ENCODE peak calls at places on chromosome X, in seven cellular contexts. One of them, this sample, is unnamed.

GRCh38 chrX:30643313-30643821 is 9.9 kb upstream of the GK start:
- DNase-seq in fibroblast of lung: peak
- DNase-seq in upper lobe of left lung: no peak
- DNase-seq in testis: no peak
- DNase-seq in SK-N-SH: no peak
- DNase-seq in iPS DF 6.9: no peak
- DNase-seq in CD8-positive, alpha-beta T cell: no peak
- DNase-seq in this sample: no peak

GRCh38 chrX:18422886-18423285 is 2.5 kb upstream of the CDKL5 start:
- DNase-seq in iPS DF 6.9: no peak
- DNase-seq in upper lobe of left lung: no peak
- DNase-seq in CD8-positive, alpha-beta T cell: no peak
- DNase-seq in fibroblast of lung: no peak
- DNase-seq in SK-N-SH: no peak
- DNase-seq in testis: no peak
- DNase-seq in this sample: no peak

GRCh38 chrX:110418220-110418856 is 59.7 kb downstream of the RTL9 start:
- DNase-seq in CD8-positive, alpha-beta T cell: no peak
- DNase-seq in testis: peak
- DNase-seq in fibroblast of lung: peak
- DNase-seq in upper lobe of left lung: peak
- DNase-seq in iPS DF 6.9: no peak
- DNase-seq in SK-N-SH: peak
- DNase-seq in this sample: no peak

GRCh38 chrX:122866527-122866926 is 317.6 kb upstream of the GRIA3 start:
- DNase-seq in fibroblast of lung: peak
- DNase-seq in iPS DF 6.9: no peak
- DNase-seq in testis: no peak
- DNase-seq in SK-N-SH: no peak
- DNase-seq in CD8-positive, alpha-beta T cell: no peak
- DNase-seq in upper lobe of left lung: no peak
- DNase-seq in this sample: no peak

GRCh38 chrX:68928401-68928800 is 99.6 kb downstream of the EFNB1 start:
- DNase-seq in SK-N-SH: no peak
- DNase-seq in iPS DF 6.9: no peak
- DNase-seq in upper lobe of left lung: no peak
- DNase-seq in testis: no peak
- DNase-seq in fibroblast of lung: no peak
- DNase-seq in CD8-positive, alpha-beta T cell: no peak
- DNase-seq in this sample: no peak

GRCh38 chrX:67613366-67613765 is 69.5 kb downstream of the AR start:
- DNase-seq in upper lobe of left lung: no peak
- DNase-seq in CD8-positive, alpha-beta T cell: no peak
- DNase-seq in iPS DF 6.9: no peak
- DNase-seq in fibroblast of lung: peak
- DNase-seq in SK-N-SH: no peak
- DNase-seq in testis: no peak
- DNase-seq in this sample: no peak

GRCh38 chrX:15751160-15751819 is 13.2 kb downstream of the CA5B start:
- DNase-seq in iPS DF 6.9: no peak
- DNase-seq in testis: no peak
- DNase-seq in SK-N-SH: no peak
- DNase-seq in CD8-positive, alpha-beta T cell: no peak
- DNase-seq in upper lobe of left lung: no peak
- DNase-seq in fibroblast of lung: peak
- DNase-seq in this sample: no peak

GRCh38 chrX:106863697-106864096 is 39.4 kb downstream of the RIPPLY1 start:
- DNase-seq in SK-N-SH: no peak
- DNase-seq in CD8-positive, alpha-beta T cell: no peak
- DNase-seq in iPS DF 6.9: no peak
- DNase-seq in testis: no peak
- DNase-seq in fibroblast of lung: no peak
- DNase-seq in upper lobe of left lung: no peak
- DNase-seq in this sample: no peak

GRCh38 chrX:54452920-54453319 is 12.7 kb downstream of the TSR2 start:
- DNase-seq in iPS DF 6.9: no peak
- DNase-seq in fibroblast of lung: peak
- DNase-seq in SK-N-SH: peak
- DNase-seq in upper lobe of left lung: no peak
- DNase-seq in testis: no peak
- DNase-seq in CD8-positive, alpha-beta T cell: no peak
- DNase-seq in this sample: no peak

GRCh38 chrX:24081661-24082154 is 27.0 kb downstream of the EIF2S3 start:
- DNase-seq in CD8-positive, alpha-beta T cell: peak
- DNase-seq in iPS DF 6.9: no peak
- DNase-seq in upper lobe of left lung: peak
- DNase-seq in testis: peak
- DNase-seq in fibroblast of lung: peak
- DNase-seq in SK-N-SH: peak
- DNase-seq in this sample: peak

GRCh38 chrX:33183366-33183765 is 28.0 kb downstream of the DMD start:
- DNase-seq in fibroblast of lung: peak
- DNase-seq in upper lobe of left lung: peak
- DNase-seq in testis: peak
- DNase-seq in iPS DF 6.9: no peak
- DNase-seq in SK-N-SH: peak
- DNase-seq in CD8-positive, alpha-beta T cell: no peak
- DNase-seq in this sample: no peak

GRCh38 chrX:133726211-133726630 is 259.2 kb downstream of the GPC3 start:
- DNase-seq in iPS DF 6.9: no peak
- DNase-seq in CD8-positive, alpha-beta T cell: no peak
- DNase-seq in testis: no peak
- DNase-seq in upper lobe of left lung: no peak
- DNase-seq in SK-N-SH: no peak
- DNase-seq in fibroblast of lung: peak
- DNase-seq in this sample: peak

GRCh38 chrX:14936561-14936960 is 63.3 kb downstream of the MOSPD2 start:
- DNase-seq in fibroblast of lung: peak
- DNase-seq in upper lobe of left lung: no peak
- DNase-seq in iPS DF 6.9: no peak
- DNase-seq in testis: no peak
- DNase-seq in CD8-positive, alpha-beta T cell: no peak
- DNase-seq in SK-N-SH: no peak
- DNase-seq in this sample: no peak

GRCh38 chrX:17403231-17403691 is 28.3 kb downstream of the NHS start:
- DNase-seq in fibroblast of lung: peak
- DNase-seq in SK-N-SH: no peak
- DNase-seq in testis: no peak
- DNase-seq in upper lobe of left lung: peak
- DNase-seq in iPS DF 6.9: no peak
- DNase-seq in CD8-positive, alpha-beta T cell: no peak
- DNase-seq in this sample: no peak

GRCh38 chrX:18702362-18703195 is 4.9 kb upstream of the PPEF1 start:
- DNase-seq in fibroblast of lung: peak
- DNase-seq in upper lobe of left lung: no peak
- DNase-seq in SK-N-SH: no peak
- DNase-seq in iPS DF 6.9: no peak
- DNase-seq in testis: no peak
- DNase-seq in CD8-positive, alpha-beta T cell: no peak
- DNase-seq in this sample: peak

GRCh38 chrX:56745019-56745418 is 16.0 kb downstream of the NBDY start:
- DNase-seq in fibroblast of lung: peak
- DNase-seq in CD8-positive, alpha-beta T cell: no peak
- DNase-seq in testis: no peak
- DNase-seq in iPS DF 6.9: no peak
- DNase-seq in SK-N-SH: no peak
- DNase-seq in upper lobe of left lung: no peak
- DNase-seq in this sample: peak

GRCh38 chrX:39059866-39060265 is 258.6 kb downstream of the MID1IP1 start:
- DNase-seq in fibroblast of lung: no peak
- DNase-seq in SK-N-SH: no peak
- DNase-seq in iPS DF 6.9: no peak
- DNase-seq in CD8-positive, alpha-beta T cell: no peak
- DNase-seq in upper lobe of left lung: no peak
- DNase-seq in testis: no peak
- DNase-seq in this sample: no peak

GRCh38 chrX:72006461-72006860 is 95.8 kb downstream of the NHSL2 start:
- DNase-seq in upper lobe of left lung: no peak
- DNase-seq in SK-N-SH: no peak
- DNase-seq in testis: no peak
- DNase-seq in CD8-positive, alpha-beta T cell: no peak
- DNase-seq in fibroblast of lung: no peak
- DNase-seq in iPS DF 6.9: no peak
- DNase-seq in this sample: no peak

GRCh38 chrX:120874678-120875557 is 748 bp downstream of the CT47B1 start:
- DNase-seq in CD8-positive, alpha-beta T cell: no peak
- DNase-seq in testis: no peak
- DNase-seq in iPS DF 6.9: no peak
- DNase-seq in fibroblast of lung: no peak
- DNase-seq in SK-N-SH: peak
- DNase-seq in upper lobe of left lung: no peak
- DNase-seq in this sample: no peak

GRCh38 chrX:84320023-84320422 is 132.0 kb upstream of the RPS6KA6 start:
- DNase-seq in testis: no peak
- DNase-seq in fibroblast of lung: no peak
- DNase-seq in upper lobe of left lung: no peak
- DNase-seq in SK-N-SH: no peak
- DNase-seq in CD8-positive, alpha-beta T cell: no peak
- DNase-seq in iPS DF 6.9: no peak
- DNase-seq in this sample: no peak

GRCh38 chrX:68994135-68994882 is 165.5 kb downstream of the EFNB1 start:
- DNase-seq in CD8-positive, alpha-beta T cell: no peak
- DNase-seq in testis: no peak
- DNase-seq in fibroblast of lung: no peak
- DNase-seq in upper lobe of left lung: no peak
- DNase-seq in iPS DF 6.9: no peak
- DNase-seq in SK-N-SH: no peak
- DNase-seq in this sample: no peak

GRCh38 chrX:128623361-128623760 is 571.2 kb upstream of the ACTRT1 start:
- DNase-seq in testis: no peak
- DNase-seq in fibroblast of lung: no peak
- DNase-seq in CD8-positive, alpha-beta T cell: no peak
- DNase-seq in SK-N-SH: no peak
- DNase-seq in upper lobe of left lung: no peak
- DNase-seq in iPS DF 6.9: no peak
- DNase-seq in this sample: no peak
- H3K27ac ChIP-seq in testis: no peak
- H3K27ac ChIP-seq in fibroblast of lung: no peak
- H3K27ac ChIP-seq in CD8-positive, alpha-beta T cell: no peak
- H3K27ac ChIP-seq in SK-N-SH: no peak
- H3K27ac ChIP-seq in upper lobe of left lung: no peak
- H3K27ac ChIP-seq in iPS DF 6.9: no peak
- H3K27ac ChIP-seq in this sample: no peak

DNA sequence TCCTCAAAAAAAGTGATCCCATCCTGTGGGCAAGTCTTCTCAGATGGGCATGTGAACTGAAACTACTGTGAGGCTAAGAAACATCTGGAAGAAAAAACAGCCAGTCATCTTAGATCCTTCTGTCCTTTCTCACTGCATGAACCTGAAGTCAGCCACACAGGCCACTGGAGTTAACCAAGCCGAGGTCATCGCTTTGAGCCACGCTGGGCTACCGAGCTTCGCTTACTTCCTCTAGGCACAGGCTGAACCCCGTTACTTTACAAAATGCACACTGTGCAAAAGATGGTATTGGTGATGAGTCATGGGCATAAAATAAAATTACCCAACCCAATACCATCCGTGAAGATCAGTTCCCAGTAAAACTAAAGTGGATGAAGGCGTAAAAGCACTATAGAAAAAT is 86.2 kb downstream of the MTMR1 start:
- DNase-seq in iPS DF 6.9: no peak
- DNase-seq in CD8-positive, alpha-beta T cell: no peak
- DNase-seq in fibroblast of lung: no peak
- DNase-seq in upper lobe of left lung: no peak
- DNase-seq in SK-N-SH: no peak
- DNase-seq in testis: no peak
- DNase-seq in this sample: no peak
- H3K27ac ChIP-seq in iPS DF 6.9: no peak
- H3K27ac ChIP-seq in CD8-positive, alpha-beta T cell: no peak
- H3K27ac ChIP-seq in fibroblast of lung: no peak
- H3K27ac ChIP-seq in upper lobe of left lung: no peak
- H3K27ac ChIP-seq in SK-N-SH: no peak
- H3K27ac ChIP-seq in testis: no peak
- H3K27ac ChIP-seq in this sample: no peak

GRCh38 chrX:9569875-9570274 is 105.0 kb downstream of the TBL1X start:
- DNase-seq in fibroblast of lung: peak
- DNase-seq in testis: no peak
- DNase-seq in iPS DF 6.9: no peak
- DNase-seq in SK-N-SH: no peak
- DNase-seq in upper lobe of left lung: no peak
- DNase-seq in CD8-positive, alpha-beta T cell: no peak
- DNase-seq in this sample: no peak

GRCh38 chrX:9560219-9560618 is 95.4 kb downstream of the TBL1X start:
- DNase-seq in testis: no peak
- DNase-seq in upper lobe of left lung: no peak
- DNase-seq in iPS DF 6.9: no peak
- DNase-seq in CD8-positive, alpha-beta T cell: no peak
- DNase-seq in fibroblast of lung: no peak
- DNase-seq in SK-N-SH: no peak
- DNase-seq in this sample: no peak

GRCh38 chrX:9561199-9561598 is 96.3 kb downstream of the TBL1X start:
- DNase-seq in testis: no peak
- DNase-seq in iPS DF 6.9: no peak
- DNase-seq in SK-N-SH: no peak
- DNase-seq in fibroblast of lung: no peak
- DNase-seq in CD8-positive, alpha-beta T cell: no peak
- DNase-seq in upper lobe of left lung: no peak
- DNase-seq in this sample: no peak

GRCh38 chrX:9562851-9563250 is 98.0 kb downstream of the TBL1X start:
- DNase-seq in testis: peak
- DNase-seq in upper lobe of left lung: no peak
- DNase-seq in CD8-positive, alpha-beta T cell: no peak
- DNase-seq in SK-N-SH: no peak
- DNase-seq in fibroblast of lung: peak
- DNase-seq in iPS DF 6.9: no peak
- DNase-seq in this sample: peak

GRCh38 chrX:9566150-9566621 is 101.3 kb downstream of the TBL1X start:
- DNase-seq in fibroblast of lung: peak
- DNase-seq in iPS DF 6.9: no peak
- DNase-seq in SK-N-SH: no peak
- DNase-seq in upper lobe of left lung: peak
- DNase-seq in CD8-positive, alpha-beta T cell: no peak
- DNase-seq in testis: peak
- DNase-seq in this sample: peak
- H3K27ac ChIP-seq in fibroblast of lung: peak
- H3K27ac ChIP-seq in iPS DF 6.9: no peak
- H3K27ac ChIP-seq in SK-N-SH: no peak
- H3K27ac ChIP-seq in upper lobe of left lung: no peak
- H3K27ac ChIP-seq in CD8-positive, alpha-beta T cell: no peak
- H3K27ac ChIP-seq in testis: no peak
- H3K27ac ChIP-seq in this sample: no peak

DNA sequence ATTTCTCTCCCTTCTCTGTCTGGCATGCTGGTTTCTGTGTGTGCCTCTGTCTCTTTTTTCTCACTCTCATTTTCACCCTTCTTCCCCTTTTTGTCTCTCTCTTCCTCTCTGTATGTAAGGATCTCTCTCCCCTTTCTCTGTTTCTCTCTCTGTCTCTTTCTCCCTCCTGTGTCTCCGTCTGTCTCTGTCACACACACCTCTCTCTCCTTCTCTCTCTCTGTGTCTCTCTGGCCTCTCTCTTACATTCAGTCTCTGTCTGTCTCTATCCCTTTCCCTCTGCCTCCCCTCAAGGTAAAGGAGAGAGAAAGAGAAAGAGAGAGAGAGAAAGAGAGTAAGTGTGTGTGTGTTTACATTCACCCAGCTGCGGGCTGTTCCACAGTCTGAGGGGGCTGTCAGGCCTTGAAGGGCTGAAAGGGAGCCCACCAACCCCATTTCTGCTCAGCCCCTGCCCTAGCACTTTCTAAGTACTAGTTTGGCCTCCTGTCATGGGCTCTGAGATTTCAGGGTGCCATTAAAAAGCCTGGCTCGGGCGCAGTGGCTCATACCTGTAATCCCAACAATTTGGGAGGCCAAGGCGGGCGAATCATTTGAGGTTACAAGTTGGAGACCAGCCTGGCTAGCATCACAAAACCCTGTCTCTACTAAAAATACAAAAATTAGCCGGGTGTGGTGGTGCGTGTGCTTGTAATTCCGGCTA is 9.6 kb upstream of the TSPYL2 start:
- DNase-seq in iPS DF 6.9: no peak
- DNase-seq in SK-N-SH: no peak
- DNase-seq in CD8-positive, alpha-beta T cell: no peak
- DNase-seq in upper lobe of left lung: no peak
- DNase-seq in fibroblast of lung: no peak
- DNase-seq in testis: no peak
- DNase-seq in this sample: no peak
- H3K27ac ChIP-seq in iPS DF 6.9: no peak
- H3K27ac ChIP-seq in SK-N-SH: no peak
- H3K27ac ChIP-seq in CD8-positive, alpha-beta T cell: peak
- H3K27ac ChIP-seq in upper lobe of left lung: peak
- H3K27ac ChIP-seq in fibroblast of lung: no peak
- H3K27ac ChIP-seq in testis: peak
- H3K27ac ChIP-seq in this sample: no peak